ENCODE peak calls at places on chromosomes 2 and 18, in four cellular contexts. D, H, S and O are unnamed samples.

GRCh38 chr2:152062130-152063091 is 36.4 kb downstream of the CACNB4 start:
- DNase-seq in H (peak), S (peak), D (no peak), O (no peak)

GRCh38 chr2:190964170-190964795 is 49.7 kb downstream of the STAT1 start:
- DNase-seq in S (no peak), H (no peak), D (no peak), O (no peak)

GRCh38 chr2:8089596-8089995 is 592.3 kb upstream of the ID2 start:
- DNase-seq in H (peak), S (peak), D (no peak), O (no peak)

GRCh38 chr2:218311908-218312756 is 19.8 kb upstream of the TMBIM1 start:
- DNase-seq in S (no peak), H (no peak), D (no peak), O (no peak)

GRCh38 chr2:72991980-72992733 is 74.8 kb downstream of the EMX1 start:
- DNase-seq in S (no peak), H (no peak), D (no peak), O (no peak)

GRCh38 chr18:47036298-47036874 is 965 bp upstream of the ELOA2 start:
- DNase-seq in D (no peak), S (peak), H (peak), O (no peak)

GRCh38 chr2:177262137-177262536 is 2.4 kb downstream of the NFE2L2 start:
- DNase-seq in S (no peak), D (no peak), H (no peak), O (no peak)

GRCh38 chr18:37334494-37335125 is 231.0 kb downstream of the CELF4 start:
- DNase-seq in D (no peak), S (peak), H (peak), O (peak)

GRCh38 chr2:98324181-98324580 is 22.1 kb upstream of the CNGA3 start:
- DNase-seq in D (no peak), S (peak), H (peak), O (no peak)

GRCh38 chr2:3450385-3451031 is 68.8 kb downstream of the ADI1 start:
- DNase-seq in H (no peak), S (no peak), D (no peak), O (no peak)

GRCh38 chr2:233422649-233423435 is 68.5 kb downstream of the DGKD start:
- DNase-seq in D (peak), H (no peak), S (no peak), O (no peak)

GRCh38 chr2:218658671-218659257 is 659 bp downstream of the ZNF142 start:
- DNase-seq in S (peak), D (peak), H (peak), O (no peak)

GRCh38 chr18:13254971-13255927 is 36.7 kb downstream of the LDLRAD4 start:
- DNase-seq in D (no peak), H (no peak), S (no peak), O (no peak)

GRCh38 chr2:232986155-232986554 is 26.9 kb downstream of the NGEF start:
- DNase-seq in D (no peak), H (no peak), S (no peak), O (no peak)

GRCh38 chr18:67766930-67767329 is 250.4 kb upstream of the DSEL start:
- DNase-seq in H (peak), D (no peak), S (peak), O (peak)

GRCh38 chr2:219578811-219579210 is 6.7 kb downstream of the INHA start:
- DNase-seq in S (peak), H (no peak), D (no peak), O (no peak)

GRCh38 chr2:237157551-237158102 is 71.9 kb downstream of the COPS8 start:
- DNase-seq in D (no peak), S (no peak), H (no peak), O (peak)

GRCh38 chr2:102304711-102305591 is 6.4 kb upstream of the IL1RL1 start:
- DNase-seq in H (no peak), S (no peak), D (no peak), O (no peak)

GRCh38 chr2:73927344-73927743 is 664 bp downstream of the DGUOK start:
- DNase-seq in D (no peak), S (no peak), H (no peak), O (no peak)

GRCh38 chr2:128644156-128644555 is 325.5 kb upstream of the HS6ST1 start:
- DNase-seq in S (no peak), D (no peak), H (no peak), O (no peak)

GRCh38 chr18:5238371-5238758 is 41.3 kb upstream of the AKAIN1 start:
- DNase-seq in D (peak), H (peak), S (peak), O (no peak)

GRCh38 chr18:77086656-77087390 is 45.8 kb downstream of the MBP start:
- DNase-seq in S (peak), H (no peak), D (no peak), O (no peak)

GRCh38 chr18:64474279-64474678 is 325.4 kb upstream of the LINC00305 start:
- DNase-seq in S (no peak), D (no peak), H (no peak), O (no peak)

GRCh38 chr2:201883559-201883958 is 77.2 kb downstream of the CDK15 start:
- DNase-seq in D (no peak), H (no peak), S (no peak), O (no peak)

GRCh38 chr18:8121942-8122480 is 487.2 kb upstream of the RAB12 start:
- DNase-seq in S (peak), H (peak), D (no peak), O (peak)

GRCh38 chr2:191617589-191617988 is 60.3 kb upstream of the NABP1 start:
- DNase-seq in S (no peak), H (no peak), D (peak), O (no peak)

GRCh38 chr2:164495491-164496223 is 125.6 kb downstream of the GRB14 start:
- DNase-seq in H (peak), D (no peak), S (peak), O (peak)

GRCh38 chr18:77323640-77324370 is 74.2 kb downstream of the GALR1 start:
- DNase-seq in H (no peak), S (no peak), D (no peak), O (no peak)

GRCh38 chr2:108971661-108972566 is 17.1 kb downstream of the EDAR start:
- DNase-seq in H (no peak), S (peak), D (no peak), O (no peak)

GRCh38 chr18:79203017-79203605 is 133.9 kb downstream of the ATP9B start:
- DNase-seq in S (peak), H (no peak), D (no peak), O (peak)

GRCh38 chr2:224570328-224570993 is 14.7 kb downstream of the CUL3 start:
- DNase-seq in S (peak), H (no peak), D (no peak), O (no peak)

GRCh38 chr18:58862851-58863538 is 1.7 kb upstream of the ZNF532 start:
- DNase-seq in D (peak), H (no peak), S (peak), O (no peak)

GRCh38 chr18:58727776-58728500 is 56.7 kb downstream of the MALT1 start:
- DNase-seq in S (peak), H (peak), D (no peak), O (peak)

GRCh38 chr2:45978302-45978859 is 318.8 kb upstream of the EPAS1 start:
- DNase-seq in H (no peak), D (no peak), S (no peak), O (no peak)

GRCh38 chr2:45974056-45974455 is 322.6 kb downstream of the PRKCE start:
- DNase-seq in H (no peak), S (no peak), D (no peak), O (no peak)

GRCh38 chr2:45973426-45973825 is 322.0 kb downstream of the PRKCE start:
- DNase-seq in D (no peak), S (no peak), H (no peak), O (no peak)

GRCh38 chr2:45975752-45976517 is 321.3 kb upstream of the EPAS1 start:
- DNase-seq in S (no peak), D (no peak), H (no peak), O (no peak)

GRCh38 chr2:45974762-45975408 is 322.3 kb upstream of the EPAS1 start:
- DNase-seq in S (no peak), H (no peak), D (no peak), O (no peak)
- TF ChIP-seq CTCF in S (no peak), H (no peak), D (no peak), O (no peak)

DNA sequence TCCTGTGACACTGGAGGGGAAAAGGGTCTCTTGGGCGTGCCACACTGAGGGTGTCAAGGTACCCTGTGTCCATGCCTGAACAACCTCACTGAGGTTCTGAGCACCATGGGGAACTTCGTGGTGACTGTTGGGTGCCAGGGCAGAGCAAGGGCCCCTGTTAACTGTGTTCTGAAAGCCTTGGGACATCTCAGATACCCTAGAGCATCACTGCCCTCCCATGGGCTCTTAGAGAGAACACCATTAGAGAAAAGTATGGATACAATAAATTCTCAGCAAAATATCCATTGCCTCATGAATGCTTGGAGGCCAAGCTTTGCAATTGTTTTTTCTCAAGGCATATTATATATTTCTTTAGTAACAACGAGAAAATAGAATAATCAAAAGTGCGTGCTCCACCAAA is 488.5 kb upstream of the NRP2 start:
- DNase-seq in D (no peak), S (no peak), H (no peak), O (no peak)
- H3K4me3 ChIP-seq in D (no peak), S (no peak), H (no peak), O (no peak)

GRCh38 chr2:101197215-101197745 is 46.1 kb upstream of the TBC1D8 start:
- DNase-seq in S (no peak), D (no peak), H (no peak), O (no peak)
- TF ChIP-seq CTCF in S (no peak), D (peak), H (peak), O (no peak)

DNA sequence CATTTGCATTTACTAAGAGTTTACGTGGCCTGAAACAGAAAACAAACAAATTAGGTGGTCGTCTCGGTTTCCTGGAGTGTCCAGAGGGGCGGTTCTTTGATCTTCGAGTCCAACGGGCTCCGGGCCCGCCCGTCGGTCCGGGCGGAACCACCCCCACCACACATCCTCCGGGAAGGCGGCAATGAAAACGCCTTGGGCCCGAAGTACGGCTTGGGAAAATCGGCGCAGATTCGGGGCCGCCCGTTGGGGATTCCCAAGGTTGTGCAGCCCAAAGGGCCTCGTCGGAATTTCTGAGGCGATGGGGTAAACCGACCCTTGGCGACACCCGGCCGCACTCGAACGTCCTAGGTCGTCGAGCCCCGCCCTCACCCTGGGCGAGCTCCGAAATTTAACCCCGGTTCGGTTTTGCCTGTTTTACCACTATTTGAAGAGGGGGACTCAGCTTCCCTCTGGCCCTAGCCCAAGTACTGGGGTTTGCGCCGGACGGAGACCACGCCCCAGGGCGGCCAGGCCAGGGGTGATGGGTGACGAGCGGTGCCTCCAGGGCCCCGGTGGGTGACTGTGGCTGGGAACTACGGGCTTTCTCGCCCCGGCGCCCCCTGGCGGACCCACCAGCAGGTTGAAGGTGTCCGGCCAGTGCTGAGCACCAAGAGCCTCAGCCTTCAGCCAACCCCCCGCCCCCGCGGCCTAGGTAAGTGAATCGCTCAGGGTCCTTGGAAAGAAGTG is 1.9 kb upstream of the CFAP53 start:
- DNase-seq in D (peak), H (peak), S (peak), O (no peak)
- H3K4me3 ChIP-seq in D (peak), H (peak), S (peak), O (peak)

DNA sequence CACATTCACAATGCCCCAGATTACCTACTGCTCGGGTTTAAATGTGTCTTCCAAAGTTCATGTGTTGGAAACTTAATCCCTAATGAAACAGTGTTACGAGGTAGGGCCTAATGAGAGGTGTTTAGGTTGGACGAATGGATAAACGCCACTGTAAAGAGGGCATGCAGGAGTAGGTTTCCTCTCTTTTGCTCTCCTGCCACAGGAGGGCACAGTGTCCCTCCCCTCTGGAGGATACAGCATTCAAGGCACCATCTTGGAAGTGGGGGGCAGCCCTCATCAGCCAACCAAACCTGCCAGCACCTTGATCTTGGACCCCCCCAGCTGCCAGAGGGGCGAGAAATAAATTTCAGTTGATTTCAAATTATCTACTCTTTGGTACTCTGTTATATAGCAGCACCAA is 103.5 kb downstream of the TSHZ1 start:
- DNase-seq in D (no peak), H (no peak), S (peak), O (no peak)
- TF ChIP-seq CTCF in D (no peak), H (peak), S (no peak), O (no peak)

DNA sequence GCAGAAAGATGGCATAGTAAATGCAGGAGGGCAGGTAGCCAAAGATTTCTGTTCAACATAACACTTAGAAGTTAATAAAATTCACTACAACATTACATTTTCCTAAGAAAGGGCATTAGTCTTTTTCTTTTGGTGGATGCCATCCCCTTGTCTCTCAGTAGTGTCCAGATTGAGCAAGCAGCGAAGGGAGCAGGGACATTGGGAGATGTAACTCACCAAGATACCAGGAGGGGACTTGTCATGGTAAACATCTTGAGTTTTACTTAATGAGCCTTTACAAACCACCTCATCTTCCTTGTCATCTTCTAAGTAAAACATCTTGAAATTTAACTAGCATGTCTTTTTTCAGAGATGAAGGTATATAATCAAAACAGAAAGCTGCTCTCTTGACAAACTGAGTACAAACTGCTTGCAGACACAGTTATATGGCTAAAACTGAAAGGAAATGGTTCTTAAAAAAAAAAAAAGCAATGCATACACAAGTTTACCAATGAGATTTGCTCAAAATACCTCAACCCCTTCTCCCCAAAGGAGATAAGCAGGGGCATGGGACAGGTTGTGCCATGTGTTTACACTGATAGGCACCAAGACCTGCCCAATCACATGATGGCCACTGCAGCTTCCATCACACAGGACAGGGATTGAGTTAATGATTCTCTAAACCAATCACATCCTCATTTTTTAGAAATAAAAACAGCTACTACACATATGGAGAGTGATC is 30.3 kb downstream of the LPIN2 start:
- DNase-seq in D (no peak), H (no peak), S (no peak), O (no peak)
- H3K4me3 ChIP-seq in D (no peak), H (no peak), S (no peak), O (no peak)

DNA sequence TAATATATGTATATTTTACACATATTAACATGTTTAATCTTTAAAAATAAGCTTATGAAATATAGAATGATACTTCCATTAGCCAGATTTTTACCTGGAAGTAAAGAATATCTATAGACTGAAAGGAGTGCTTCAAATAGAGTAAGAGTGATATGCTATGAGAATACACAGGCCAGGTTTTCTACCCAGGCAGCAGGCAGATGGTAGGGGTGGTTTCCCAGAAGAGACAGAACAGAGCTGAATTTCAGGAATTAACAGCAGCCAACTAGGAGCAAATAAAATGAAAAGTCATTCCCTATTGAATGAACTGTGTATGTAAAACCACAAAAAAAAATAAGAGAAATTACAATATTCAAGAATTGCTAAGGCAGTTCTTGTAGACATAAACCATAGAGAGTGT is 336.8 kb downstream of the KCNJ3 start:
- DNase-seq in D (no peak), S (no peak), H (no peak), O (no peak)
- TF ChIP-seq CTCF in D (no peak), S (no peak), H (no peak), O (no peak)

DNA sequence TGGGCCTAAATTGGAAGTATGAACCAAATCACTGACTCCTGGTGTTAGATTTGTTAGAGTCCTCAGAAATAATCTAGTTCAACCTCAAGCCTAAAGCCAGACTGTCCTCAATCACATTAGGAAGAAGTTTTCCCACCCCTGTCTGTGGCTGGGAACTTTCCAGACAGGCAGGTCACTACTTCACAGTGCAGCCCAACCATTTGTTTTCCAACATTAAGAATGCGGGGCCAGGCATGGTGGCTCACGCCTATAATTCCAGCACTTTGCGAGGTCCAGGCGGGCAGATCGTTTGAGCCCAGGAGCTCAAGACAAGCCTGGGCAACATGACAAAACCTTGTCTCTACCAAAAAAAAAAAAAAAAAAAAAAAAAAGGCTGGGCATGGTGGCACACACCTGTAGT is 5.5 kb upstream of the OSBPL1A start:
- DNase-seq in D (no peak), H (no peak), S (no peak), O (no peak)
- H3K4me3 ChIP-seq in D (no peak), H (no peak), S (no peak), O (no peak)

GRCh38 chr18:3380384-3380961 is 69.5 kb upstream of the TGIF1 start:
- DNase-seq in H (peak), D (no peak), S (peak), O (no peak)
- TF ChIP-seq CTCF in H (peak), D (no peak), S (no peak), O (peak)

GRCh38 chr2:9950521-9951271 is 797 bp upstream of the GRHL1 start:
- DNase-seq in S (peak), H (no peak), D (peak), O (no peak)
- H3K4me3 ChIP-seq in S (peak), H (peak), D (peak), O (peak)